ENCODE peak calls at places on chromosome 10, in six cellular contexts. U is stimulated activated CD8-positive, alpha-beta memory T cell treated with anti-CD3 and anti-CD28 coated beads, Interleukin-4, amount 100 ng/mL, for 1 hour; W is NCI-H69; J is stimulated activated CD4-positive, alpha-beta T cell treated with anti-CD3 and anti-CD28 coated beads, Interleukin-2, amount 100 ng/mL, for 48 hours; Y is HT1080; G is A549. O is an unnamed sample.

GRCh38 chr10:4829954-4830353 is 3.9 kb downstream of the AKR1E2 start:
- DNase-seq in U (no peak), W (no peak), J (no peak), Y (no peak), G (no peak), O (no peak)

GRCh38 chr10:32905466-32905865 is 52.6 kb downstream of the ITGB1 start:
- DNase-seq in U (no peak), W (no peak), J (no peak), Y (no peak), G (no peak), O (no peak)

GRCh38 chr10:74987339-74988054 is 124.0 kb upstream of the SAMD8 start:
- DNase-seq in U (no peak), W (no peak), J (no peak), Y (no peak), G (no peak), O (no peak)

GRCh38 chr10:32417906-32418547 is 27.9 kb upstream of the CCDC7 start:
- DNase-seq in U (no peak), W (no peak), J (no peak), Y (no peak), G (no peak), O (no peak)

GRCh38 chr10:100889546-100889945 is 23.2 kb upstream of the SLF2 start:
- DNase-seq in U (no peak), W (no peak), J (no peak), Y (no peak), G (no peak), O (no peak)

GRCh38 chr10:62482581-62482980 is 108.4 kb downstream of the ZNF365 start:
- DNase-seq in U (no peak), W (no peak), J (no peak), Y (no peak), G (no peak), O (no peak)

GRCh38 chr10:132297521-132297920 is 10.2 kb downstream of the STK32C start:
- DNase-seq in U (no peak), W (no peak), J (no peak), Y (no peak), G (no peak), O (no peak)

GRCh38 chr10:13404791-13405190 is 56.7 kb upstream of the SEPHS1 start:
- DNase-seq in U (no peak), W (peak), J (no peak), Y (no peak), G (no peak), O (peak)

GRCh38 chr10:104642311-104643022 is 1.4 kb downstream of the SORCS3 start:
- DNase-seq in U (no peak), W (peak), J (peak), Y (no peak), G (peak), O (peak)

GRCh38 chr10:4384254-4384653 is 441.8 kb upstream of the AKR1E2 start:
- DNase-seq in U (no peak), W (no peak), J (no peak), Y (no peak), G (no peak), O (no peak)

GRCh38 chr10:80144302-80145131 is 12.0 kb downstream of the PLAC9 start:
- DNase-seq in U (no peak), W (peak), J (peak), Y (no peak), G (no peak), O (peak)